ENCODE peak calls at places on chromosome 16, in four cellular contexts. F is lower lobe of right lung; R is naive thymus-derived CD4-positive, alpha-beta T cell; B is upper lobe of right lung. C is an unnamed sample. For H3K4me1, the result is how much of the 10 kb centered on the place peaks cover.

GRCh38 chr16:57999366-57999970 is 1.0 kb downstream of the ZNF319 start:
- DNase-seq in F (peak), R (peak), B (no peak), C (peak)

GRCh38 chr16:65122974-65123845 is 1.3 kb upstream of the CDH11 start:
- DNase-seq in B (peak), R (no peak), F (peak), C (no peak)

GRCh38 chr16:89417352-89417751 is 73.0 kb downstream of the ANKRD11 start:
- DNase-seq in R (no peak), F (no peak), B (no peak), C (no peak)

GRCh38 chr16:2160915-2161551 is 5.5 kb downstream of the TRAF7 start:
- DNase-seq in B (no peak), F (no peak), R (no peak), C (no peak)

GRCh38 chr16:71746442-71747046 is 22.0 kb upstream of the PHLPP2 start:
- DNase-seq in F (no peak), R (peak), B (no peak), C (peak)

GRCh38 chr16:72107371-72107770 is 13.7 kb downstream of the DHX38 start:
- DNase-seq in B (no peak), F (no peak), R (no peak), C (no peak)

GRCh38 chr16:13427943-13428342 is 492.0 kb upstream of the ERCC4 start:
- DNase-seq in R (no peak), F (no peak), B (no peak), C (no peak)

GRCh38 chr16:4212934-4213296 is 29.0 kb downstream of the SRL start:
- DNase-seq in R (no peak), B (no peak), F (no peak), C (no peak)

GRCh38 chr16:53097190-53097589 is 42.4 kb downstream of the CHD9 start:
- DNase-seq in F (no peak), B (no peak), R (no peak), C (no peak)

GRCh38 chr16:57688987-57689771 is 5.4 kb upstream of the DRC7 start:
- DNase-seq in F (no peak), B (no peak), R (no peak), C (no peak)

GRCh38 chr16:89623511-89624232 is 10.2 kb downstream of the DPEP1 start:
- DNase-seq in B (no peak), R (no peak), F (no peak), C (no peak)

GRCh38 chr16:11967195-11967911 is 2.3 kb downstream of the TNFRSF17 start:
- DNase-seq in R (no peak), F (no peak), B (no peak), C (no peak)

GRCh38 chr16:19760336-19761060 is 42.4 kb downstream of the IQCK start:
- DNase-seq in R (no peak), B (no peak), F (no peak), C (peak)

GRCh38 chr16:20878682-20879147 is 21.4 kb downstream of the DCUN1D3 start:
- DNase-seq in B (no peak), F (no peak), R (no peak), C (no peak)

DNA sequence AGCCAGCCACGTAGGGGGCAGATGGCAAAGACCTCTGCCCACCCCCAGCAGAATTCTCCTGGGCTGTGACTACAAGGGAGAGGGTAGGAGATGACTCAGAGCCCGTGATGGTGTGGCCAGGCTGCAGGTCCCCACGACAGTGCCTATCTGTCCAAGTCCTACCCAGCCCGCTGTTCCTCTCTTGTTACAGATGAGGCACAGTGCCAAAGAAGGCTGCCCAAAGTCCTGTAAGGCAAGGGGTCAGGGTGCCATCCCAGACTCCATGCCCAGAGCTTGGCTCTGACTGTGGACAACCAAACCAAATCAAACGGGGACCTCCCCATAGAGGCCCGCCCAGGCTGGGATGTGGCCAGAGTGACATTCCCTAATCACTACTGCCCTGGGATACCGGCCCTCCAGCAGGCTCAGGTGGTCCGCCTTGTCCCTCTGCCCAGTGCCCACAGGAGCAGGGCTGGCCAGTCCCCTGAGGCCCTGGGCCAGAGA is 12.6 kb upstream of the BCAR1 start:
- DNase-seq in R (no peak), F (peak), B (no peak), C (no peak)
- H3K4me1 ChIP-seq in R (under half), F (half or more), B (under half), C (under half)

DNA sequence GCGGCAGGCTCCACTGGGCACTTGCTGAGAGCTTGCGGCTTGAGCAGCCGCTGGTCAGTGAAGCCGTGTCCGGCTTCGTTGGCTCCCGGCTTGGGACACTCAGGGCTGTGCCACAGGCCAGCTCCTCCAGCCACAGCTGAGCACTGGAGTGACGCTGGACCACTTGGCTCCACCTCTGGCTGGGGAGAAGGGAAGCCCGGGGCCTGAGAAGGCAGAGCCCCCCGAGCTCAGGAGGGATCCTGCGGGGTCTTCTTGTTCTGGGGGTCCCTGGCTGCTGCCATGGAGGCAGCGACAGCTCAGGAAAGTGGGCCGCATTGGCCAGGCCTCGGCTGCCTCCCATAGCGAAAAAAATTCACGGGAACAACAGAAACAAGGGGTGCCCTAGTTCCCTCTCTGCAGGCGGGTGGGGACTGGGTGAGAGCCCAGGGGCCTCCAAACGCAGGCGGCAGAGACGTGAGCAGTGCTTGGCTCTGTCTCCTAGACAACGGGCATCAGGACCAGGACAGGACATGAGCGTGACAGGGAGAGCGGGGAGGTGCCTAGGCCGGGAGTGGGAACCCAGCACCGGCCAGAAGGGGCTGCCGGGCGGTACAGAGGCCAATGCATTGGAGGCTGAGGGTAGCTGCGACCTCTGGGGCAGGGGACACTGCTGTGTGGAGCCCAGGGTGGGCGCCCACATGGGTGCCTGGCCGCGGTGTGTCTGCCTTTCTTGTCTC is 37.7 kb downstream of the SLC7A5 start:
- DNase-seq in B (no peak), F (no peak), R (no peak), C (no peak)
- H3K4me1 ChIP-seq in B (under half), F (under half), R (under half), C (under half)

DNA sequence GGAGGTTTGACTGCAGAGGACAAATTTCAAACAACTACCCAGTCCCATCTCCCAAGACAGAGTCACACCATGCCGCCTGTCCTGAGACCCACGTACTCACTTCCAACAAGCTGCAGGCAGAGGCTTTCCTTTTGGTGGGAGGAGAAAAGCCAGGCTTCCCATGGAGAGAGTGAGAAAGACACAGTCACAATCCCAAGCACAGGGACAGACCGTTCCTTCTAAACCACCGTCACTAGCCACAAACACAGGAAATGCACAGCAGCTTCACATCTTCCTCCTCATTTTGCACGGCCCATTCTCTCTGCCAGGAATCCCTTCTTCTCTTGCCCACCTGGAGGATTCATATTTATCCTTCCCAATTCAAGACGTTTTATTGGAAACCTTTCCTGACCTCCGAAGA is 87.8 kb downstream of the XYLT1 start:
- DNase-seq in R (no peak), B (no peak), F (no peak), C (no peak)
- H3K4me1 ChIP-seq in R (under half), B (under half), F (under half), C (under half)

GRCh38 chr16:69718365-69718764 is 8.0 kb downstream of the NQO1 start:
- DNase-seq in B (no peak), R (no peak), F (no peak), C (no peak)
- H3K4me1 ChIP-seq in B (under half), R (under half), F (under half), C (under half)

GRCh38 chr16:5323284-5323683 is 225.7 kb upstream of the EEF2KMT start:
- DNase-seq in F (no peak), R (no peak), B (no peak), C (no peak)
- H3K4me1 ChIP-seq in F (under half), R (under half), B (under half), C (under half)

GRCh38 chr16:67445913-67446907 is 15.3 kb downstream of the HSD11B2 start:
- DNase-seq in B (no peak), R (no peak), F (no peak), C (no peak)

GRCh38 chr16:67445441-67445912 is 14.6 kb downstream of the HSD11B2 start:
- DNase-seq in R (no peak), F (no peak), B (no peak), C (no peak)

GRCh38 chr16:67443299-67443698 is 12.4 kb downstream of the HSD11B2 start:
- DNase-seq in B (no peak), F (no peak), R (no peak), C (no peak)

GRCh38 chr16:67444259-67445125 is 13.6 kb downstream of the HSD11B2 start:
- DNase-seq in F (no peak), B (no peak), R (no peak), C (no peak)

GRCh38 chr16:67445126-67445426 is 14.2 kb downstream of the HSD11B2 start:
- DNase-seq in R (no peak), F (no peak), B (no peak), C (no peak)
- H3K4me1 ChIP-seq in R (under half), F (half or more), B (half or more), C (under half)

GRCh38 chr16:24009060-24009459 is 173.3 kb downstream of the PRKCB start:
- DNase-seq in B (no peak), R (no peak), F (no peak), C (no peak)

GRCh38 chr16:24010440-24011089 is 174.8 kb downstream of the PRKCB start:
- DNase-seq in F (peak), R (peak), B (peak), C (peak)

GRCh38 chr16:24007934-24008333 is 172.2 kb downstream of the PRKCB start:
- DNase-seq in F (no peak), B (no peak), R (no peak), C (no peak)

GRCh38 chr16:24011237-24011636 is 175.5 kb downstream of the PRKCB start:
- DNase-seq in B (no peak), F (no peak), R (no peak), C (no peak)

DNA sequence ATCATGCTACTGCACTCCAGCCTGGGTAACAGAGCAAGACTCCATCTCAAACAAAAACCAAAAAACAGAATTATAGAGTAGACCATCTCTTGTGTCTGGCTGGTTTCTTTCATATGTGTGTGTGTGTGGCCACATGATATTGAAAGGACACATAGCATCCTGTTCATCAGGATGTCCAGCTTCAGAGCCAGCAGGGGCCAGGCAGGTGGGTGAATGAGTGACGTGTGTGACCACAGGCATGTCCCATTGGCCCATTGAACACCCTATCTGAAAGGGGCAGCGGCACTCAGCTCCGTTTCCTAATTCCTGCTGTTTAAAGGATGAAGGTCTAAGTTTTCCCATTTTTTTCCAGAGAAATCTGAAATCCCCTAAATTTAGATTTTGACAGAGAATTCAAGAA is 174.2 kb downstream of the PRKCB start:
- DNase-seq in B (no peak), F (no peak), R (no peak), C (no peak)
- H3K4me1 ChIP-seq in B (under half), F (under half), R (under half), C (under half)

GRCh38 chr16:27448531-27449433 is 46.8 kb downstream of the IL21R start:
- DNase-seq in R (no peak), F (no peak), B (no peak), C (no peak)
- H3K4me1 ChIP-seq in R (half or more), F (under half), B (under half), C (under half)

DNA sequence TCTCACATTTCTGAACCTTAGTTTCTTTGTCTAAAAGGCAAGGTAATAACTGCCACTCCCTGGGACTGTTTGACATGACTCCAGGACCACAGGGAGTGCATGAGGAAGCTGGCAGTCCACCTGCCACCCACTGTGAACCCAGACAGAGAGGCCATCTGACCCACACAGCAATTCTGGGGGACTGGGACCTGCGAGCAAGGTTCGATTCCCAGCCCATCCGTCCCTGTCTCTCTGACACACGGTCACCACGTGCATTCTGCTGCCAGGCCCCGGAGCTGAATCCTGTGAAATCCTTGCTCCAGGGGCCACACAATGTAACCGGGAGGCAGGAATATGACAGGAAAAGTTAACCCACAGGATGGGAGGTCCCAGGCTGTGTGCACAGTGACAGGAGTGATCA is 218.8 kb upstream of the FOXF1 start:
- DNase-seq in F (no peak), B (no peak), R (no peak), C (no peak)
- H3K4me1 ChIP-seq in F (under half), B (under half), R (under half), C (under half)